ENCODE peak calls at places on chromosomes 4 and X, in five cellular contexts. H, X, A, V and E are unnamed samples.

GRCh38 chrX:109393859-109394258 is 88.0 kb downstream of the GUCY2F start:
- DNase-seq in H (no peak), X (no peak), A (peak; percentile 12), V (no peak), E (peak; percentile 33)

GRCh38 chr4:76681996-76682395 is 215.9 kb downstream of the SOWAHB start:
- DNase-seq in H (no peak), X (no peak), A (no peak), V (no peak), E (no peak)

GRCh38 chrX:130110379-130111219 is at the start of gene ELF4:
- DNase-seq in H (no peak), X (peak; percentile 49), A (peak; percentile 78), V (peak; percentile 47), E (peak; percentile 79)

GRCh38 chr4:101604976-101605375 is 185.6 kb upstream of the BANK1 start:
- DNase-seq in H (no peak), X (no peak), A (no peak), V (no peak), E (no peak)

GRCh38 chrX:10156199-10157031 is at the start of gene CLCN4:
- DNase-seq in H (peak; percentile 34), X (peak; percentile 63), A (no peak), V (peak; percentile 71), E (peak; percentile 73)

GRCh38 chr4:911871-912490 is 20.1 kb downstream of the GAK start:
- DNase-seq in H (no peak), X (no peak), A (no peak), V (peak; percentile 11), E (no peak)

GRCh38 chr4:6762244-6762615 is 20.3 kb upstream of the KIAA0232 start:
- DNase-seq in H (no peak), X (no peak), A (no peak), V (no peak), E (no peak)

GRCh38 chrX:154056739-154057367 is 37.2 kb upstream of the IRAK1 start:
- DNase-seq in H (no peak), X (no peak), A (peak; percentile 16), V (no peak), E (peak; percentile 70)

GRCh38 chr4:26931961-26932360 is 71.3 kb downstream of the STIM2 start:
- DNase-seq in H (no peak), X (no peak), A (no peak), V (no peak), E (no peak)

GRCh38 chr4:1041936-1042330 is 30.5 kb downstream of the FGFRL1 start:
- DNase-seq in H (no peak), X (no peak), A (no peak), V (no peak), E (no peak)

GRCh38 chrX:150446995-150447394 is 83.9 kb downstream of the MAMLD1 start:
- DNase-seq in H (no peak), X (no peak), A (no peak), V (no peak), E (no peak)

GRCh38 chrX:85611926-85612325 is 232.5 kb upstream of the POF1B start:
- DNase-seq in H (no peak), X (no peak), A (peak; percentile 1), V (no peak), E (peak; percentile 38)

GRCh38 chrX:16695079-16695676 is 17.3 kb downstream of the CTPS2 start:
- DNase-seq in H (peak; percentile 59), X (peak; percentile 45), A (peak; percentile 32), V (peak; percentile 28), E (peak; percentile 68)

GRCh38 chrX:134019567-134020206 is 34.3 kb upstream of the GPC3 start:
- DNase-seq in H (no peak), X (no peak), A (no peak), V (no peak), E (no peak)

GRCh38 chr4:57424231-57424897 is 314.2 kb upstream of the IGFBP7 start:
- DNase-seq in H (no peak), X (no peak), A (peak; percentile 90), V (no peak), E (peak; percentile 97)

GRCh38 chr4:185839204-185839712 is 27.3 kb upstream of the SORBS2 start:
- DNase-seq in H (no peak), X (peak; percentile 48), A (peak; percentile 90), V (peak; percentile 52), E (peak; percentile 92)

GRCh38 chr4:94256833-94257232 is 49.2 kb downstream of the SMARCAD1 start:
- DNase-seq in H (no peak), X (no peak), A (no peak), V (no peak), E (peak; percentile 13)
- TF ChIP-seq CTCF in H (peak; percentile 27), X (peak; percentile 53), A (peak; percentile 44), V (peak; percentile 30), E (peak; percentile 24)

GRCh38 chr4:180153587-180153986 is 2089.6 kb upstream of the TENM3 start:
- DNase-seq in H (no peak), X (no peak), A (no peak), V (no peak), E (peak; percentile 37)

GRCh38 chr4:180148737-180149136 is 2094.5 kb upstream of the TENM3 start:
- DNase-seq in H (no peak), X (no peak), A (no peak), V (no peak), E (peak; percentile 5)

GRCh38 chr4:180152831-180153230 is 2090.4 kb upstream of the TENM3 start:
- DNase-seq in H (no peak), X (no peak), A (no peak), V (no peak), E (no peak)

GRCh38 chr4:180156684-180157083 is 2086.5 kb upstream of the TENM3 start:
- DNase-seq in H (no peak), X (no peak), A (no peak), V (no peak), E (no peak)

DNA sequence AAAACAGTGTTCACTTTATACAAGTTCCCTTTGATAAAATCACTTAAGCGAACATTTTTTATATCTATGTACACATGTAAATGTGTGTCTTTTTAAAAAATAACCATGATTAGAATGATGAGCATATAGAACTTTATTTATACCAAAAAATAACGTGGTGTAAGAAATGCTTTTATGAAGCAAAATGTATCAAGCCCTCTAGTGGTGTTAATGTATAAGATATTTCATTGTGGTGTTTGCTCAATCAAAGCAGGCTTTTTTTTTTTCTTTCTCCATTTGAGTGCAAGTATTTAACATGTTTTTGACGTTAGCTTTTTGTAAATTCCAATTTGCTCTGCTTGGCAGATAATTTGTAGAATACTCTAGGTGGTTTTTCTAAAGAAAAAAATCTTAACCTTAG is 2092.4 kb upstream of the TENM3 start:
- DNase-seq in H (no peak), X (no peak), A (no peak), V (no peak), E (peak; percentile 22)
- TF ChIP-seq CTCF in H (peak; percentile 72), X (peak; percentile 21), A (peak; percentile 53), V (no peak), E (peak; percentile 25)

DNA sequence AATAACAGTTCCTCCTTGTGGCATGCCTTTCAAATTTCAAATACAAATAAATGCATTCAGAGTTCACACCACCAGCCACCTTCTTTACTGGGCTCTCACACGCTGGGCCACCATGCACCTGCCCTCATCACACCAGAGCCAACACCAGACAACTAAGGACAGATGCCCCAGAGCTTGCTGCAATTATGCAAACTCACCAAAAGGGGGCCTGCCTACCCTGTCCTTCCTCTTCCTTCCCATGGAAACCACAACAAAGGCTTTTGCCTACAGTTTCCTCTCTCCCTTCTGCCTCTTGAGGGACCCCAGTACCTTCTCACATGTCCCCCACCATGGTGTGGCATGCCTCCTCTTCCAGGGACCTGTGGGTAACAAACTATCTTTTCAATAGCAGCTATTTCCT is 1333.9 kb upstream of the TENM3 start:
- DNase-seq in H (no peak), X (no peak), A (peak; percentile 40), V (no peak), E (peak; percentile 48)
- TF ChIP-seq CTCF in H (no peak), X (no peak), A (peak; percentile 87), V (no peak), E (peak; percentile 39)

GRCh38 chrX:107119281-107119680 is 659 bp upstream of the RBM41 start:
- DNase-seq in H (no peak), X (no peak), A (no peak), V (no peak), E (no peak)
- TF ChIP-seq CTCF in H (no peak), X (no peak), A (no peak), V (no peak), E (no peak)

GRCh38 chrX:97683256-97683655 is 799.5 kb downstream of the RPA4 start:
- DNase-seq in H (no peak), X (no peak), A (no peak), V (no peak), E (peak; percentile 2)

GRCh38 chrX:97685753-97686152 is 802.0 kb downstream of the RPA4 start:
- DNase-seq in H (no peak), X (no peak), A (peak; percentile 12), V (no peak), E (peak; percentile 55)
- TF ChIP-seq CTCF in H (peak; percentile 74), X (peak; percentile 56), A (peak; percentile 77), V (peak; percentile 47), E (peak; percentile 42)

DNA sequence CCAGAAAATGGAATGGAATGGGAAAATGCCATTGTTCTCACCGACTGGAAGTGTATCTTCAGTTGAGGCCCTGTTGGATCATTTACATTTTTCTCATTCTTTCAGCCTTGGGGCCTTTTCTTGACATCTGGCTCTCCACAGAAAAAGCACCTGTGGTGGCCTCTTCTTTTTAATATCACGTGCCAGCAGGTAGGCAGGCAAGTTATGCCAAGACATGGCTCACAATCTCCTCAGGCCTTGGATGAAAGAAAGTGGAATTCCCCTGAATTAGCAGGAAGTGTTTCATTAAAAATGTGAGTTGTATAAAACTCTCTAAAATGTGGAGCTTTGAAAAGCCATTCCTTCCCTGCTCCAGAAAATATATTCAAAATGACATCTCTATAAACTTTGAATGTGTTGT is 122.1 kb downstream of the FRAS1 start:
- DNase-seq in H (no peak), X (no peak), A (peak; percentile 29), V (no peak), E (no peak)
- TF ChIP-seq CTCF in H (no peak), X (no peak), A (no peak), V (no peak), E (no peak)

DNA sequence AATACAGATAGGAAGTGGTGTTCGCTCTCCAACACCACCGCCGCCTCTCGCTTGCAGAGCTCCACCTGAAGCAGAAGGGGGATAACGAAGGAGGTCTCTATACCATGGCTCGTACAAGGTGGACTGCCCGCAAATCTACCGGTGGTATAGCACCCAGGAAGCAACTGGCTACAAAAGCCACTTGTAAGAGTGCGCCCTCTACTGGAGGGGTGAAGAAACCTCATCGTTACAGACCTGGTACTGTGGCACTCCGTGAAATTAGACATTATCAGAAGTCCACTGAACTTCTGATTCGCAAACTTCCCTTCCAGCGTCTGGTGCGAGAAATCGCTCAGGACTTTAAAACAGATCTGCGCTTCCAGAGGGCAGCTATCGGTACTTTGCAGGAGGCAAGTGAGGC is 5.2 kb upstream of the BMP15 start:
- DNase-seq in H (no peak), X (no peak), A (peak; percentile 11), V (no peak), E (peak; percentile 34)
- TF ChIP-seq CTCF in H (peak; percentile 18), X (peak; percentile 16), A (peak; percentile 58), V (no peak), E (peak; percentile 65)

DNA sequence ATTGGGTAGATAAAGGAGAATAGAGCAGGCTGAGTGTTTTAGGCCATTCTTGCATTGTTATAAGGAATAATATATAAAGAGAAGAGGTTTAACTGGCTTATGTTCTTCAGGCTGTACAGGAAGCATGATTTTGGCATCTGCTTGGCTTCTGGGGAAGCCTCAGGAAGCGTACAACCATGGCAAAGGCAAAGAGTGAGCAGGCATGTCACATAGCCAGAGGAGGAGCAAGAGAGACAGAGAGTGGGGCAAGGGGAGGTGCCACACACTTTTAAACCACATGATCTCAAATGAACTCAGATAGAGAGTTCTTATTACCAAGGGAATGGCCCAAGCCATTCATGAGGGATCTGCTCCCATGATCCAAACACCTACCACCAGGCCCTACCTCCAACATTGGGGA is 4.4 kb upstream of the METTL14 start:
- DNase-seq in H (no peak), X (no peak), A (no peak), V (no peak), E (no peak)
- TF ChIP-seq CTCF in H (no peak), X (no peak), A (no peak), V (no peak), E (no peak)